ENCODE peak calls at places on chromosomes 11 and 22, in five cellular contexts. L, Q, J, X and P are unnamed samples.

GRCh38 chr22:39349506-39349966 is 255 bp upstream of the SYNGR1 start:
- DNase-seq in Q (peak; percentile 80), X (no peak), J (peak; percentile 36), L (no peak), P (peak; percentile 82)

GRCh38 chr11:1307998-1308744 is 1.3 kb downstream of the TOLLIP start:
- DNase-seq in X (no peak), L (no peak), J (no peak), Q (no peak), P (no peak)

GRCh38 chr11:67053896-67054850 is 2.5 kb upstream of the RHOD start:
- DNase-seq in Q (peak; percentile 76), L (peak; percentile 14), J (peak; percentile 94), X (no peak), P (peak; percentile 75)

GRCh38 chr22:44396021-44396726 is 83.4 kb upstream of the SHISAL1 start:
- DNase-seq in L (no peak), X (no peak), Q (peak; percentile 21), J (no peak), P (no peak)

GRCh38 chr22:23833017-23833795 is 5.6 kb downstream of the DERL3 start:
- DNase-seq in J (no peak), X (no peak), L (no peak), Q (peak; percentile 44), P (no peak)

GRCh38 chr22:43750751-43751150 is 61.4 kb downstream of the EFCAB6 start:
- DNase-seq in L (no peak), J (no peak), Q (no peak), X (no peak), P (no peak)

GRCh38 chr11:90364527-90364926 is 141.7 kb upstream of the CHORDC1 start:
- DNase-seq in X (no peak), Q (no peak), J (no peak), L (no peak), P (no peak)

GRCh38 chr22:20469110-20469855 is 26.3 kb downstream of the KLHL22 start:
- DNase-seq in L (no peak), J (no peak), Q (no peak), X (no peak), P (no peak)

GRCh38 chr11:116334596-116334995 is 438.2 kb downstream of the BUD13 start:
- DNase-seq in X (no peak), Q (no peak), J (no peak), L (no peak), P (no peak)

GRCh38 chr22:23580586-23581251 is 629 bp upstream of the IGLL1 start:
- DNase-seq in X (no peak), L (no peak), J (no peak), Q (no peak), P (no peak)

GRCh38 chr22:35539910-35540599 is 576 bp upstream of the RASD2 start:
- DNase-seq in L (peak; percentile 46), X (no peak), J (no peak), Q (peak; percentile 89), P (peak; percentile 84)

GRCh38 chr22:42439821-42440674 is 7.8 kb upstream of the NFAM1 start:
- DNase-seq in J (peak; percentile 15), L (no peak), X (no peak), Q (no peak), P (peak; percentile 83)

GRCh38 chr22:45997077-45997774 is 20.3 kb upstream of the WNT7B start:
- DNase-seq in X (peak; percentile 77), L (no peak), J (peak; percentile 89), Q (peak; percentile 73), P (peak; percentile 93)

GRCh38 chr11:3126901-3127691 is 38.0 kb downstream of the OSBPL5 start:
- DNase-seq in X (no peak), J (no peak), L (no peak), Q (peak; percentile 50), P (peak; percentile 67)

GRCh38 chr22:24751518-24751917 is 23.0 kb downstream of the PIWIL3 start:
- DNase-seq in X (no peak), J (no peak), Q (no peak), L (no peak), P (no peak)

GRCh38 chr11:130712480-130712879 is 203.8 kb downstream of the SNX19 start:
- DNase-seq in X (no peak), Q (no peak), J (no peak), L (no peak), P (no peak)

GRCh38 chr22:17570851-17571631 is 7.7 kb downstream of the SLC25A18 start:
- DNase-seq in Q (no peak), J (no peak), L (no peak), X (peak; percentile 33), P (peak; percentile 92)

GRCh38 chr22:27032121-27032761 is 374.9 kb downstream of the MIAT start:
- DNase-seq in X (no peak), J (peak; percentile 21), Q (peak; percentile 76), L (no peak), P (peak; percentile 69)

GRCh38 chr11:131470526-131470925 is 100.1 kb downstream of the NTM start:
- DNase-seq in J (no peak), L (no peak), X (no peak), Q (no peak), P (no peak)

GRCh38 chr11:5973530-5973929 is 5.2 kb upstream of the OR56A5 start:
- DNase-seq in J (no peak), X (no peak), L (no peak), Q (no peak), P (no peak)

GRCh38 chr22:46007003-46007847 is 30.3 kb upstream of the WNT7B start:
- DNase-seq in Q (peak; percentile 74), L (no peak), J (peak; percentile 88), X (no peak), P (peak; percentile 84)

GRCh38 chr11:27921472-27921871 is 186.5 kb downstream of the KIF18A start:
- DNase-seq in L (no peak), J (no peak), X (no peak), Q (no peak), P (no peak)

GRCh38 chr11:12457030-12457600 is 79.7 kb downstream of the PARVA start:
- DNase-seq in Q (no peak), J (no peak), X (no peak), L (no peak), P (no peak)

GRCh38 chr11:1299621-1300020 is 9.8 kb downstream of the TOLLIP start:
- DNase-seq in Q (peak; percentile 63), L (no peak), X (no peak), J (no peak), P (no peak)

GRCh38 chr11:1336836-1337646 is 27.6 kb upstream of the TOLLIP start:
- DNase-seq in Q (peak; percentile 69), L (peak; percentile 37), J (no peak), X (no peak), P (peak; percentile 64)

GRCh38 chr11:12319734-12320387 is 57.5 kb upstream of the PARVA start:
- DNase-seq in Q (no peak), J (no peak), L (no peak), X (no peak), P (no peak)

GRCh38 chr11:32435152-32435480 is 223 bp downstream of the WT1 start:
- DNase-seq in J (no peak), Q (no peak), X (no peak), L (no peak), P (no peak)

GRCh38 chr11:13080861-13081260 is 71.7 kb downstream of the RASSF10 start:
- DNase-seq in L (no peak), Q (no peak), J (no peak), X (no peak), P (no peak)

GRCh38 chr11:73812234-73812633 is 24.6 kb downstream of the MRPL48 start:
- DNase-seq in J (no peak), L (no peak), X (no peak), Q (no peak), P (no peak)

GRCh38 chr11:66882540-66882939 is 25.7 kb downstream of the LRFN4 start:
- DNase-seq in X (no peak), L (no peak), Q (no peak), J (no peak), P (peak; percentile 38)

GRCh38 chr11:2441171-2441570 is 3.1 kb downstream of the TRPM5 start:
- DNase-seq in X (no peak), J (no peak), Q (peak; percentile 49), L (no peak), P (no peak)

GRCh38 chr11:89495951-89496350 is 4.8 kb upstream of the NOX4 start:
- DNase-seq in L (no peak), J (peak; percentile 65), Q (no peak), X (no peak), P (peak; percentile 28)